ENCODE peak calls at places on chromosomes 16 and 17, in six cellular contexts. S, Z, N, W, M and I are unnamed samples. For H3K27me3, the result is how much of the 10 kb centered on the place peaks cover.

GRCh38 chr17:77286641-77287431 is 146.1 kb downstream of the SEC14L1 start:
- DNase-seq in N (peak), W (peak), M (peak), S (no peak), Z (no peak), I (no peak)

GRCh38 chr16:88009566-88010342 is 58.5 kb downstream of the BANP start:
- DNase-seq in Z (no peak), W (no peak), N (no peak), M (no peak), S (no peak), I (no peak)

GRCh38 chr17:70969540-70970034 is 800.3 kb downstream of the KCNJ2 start:
- DNase-seq in M (no peak), W (no peak), Z (no peak), N (no peak), S (no peak), I (no peak)

GRCh38 chr17:74051348-74051747 is 152.1 kb upstream of the RPL38 start:
- DNase-seq in Z (no peak), S (no peak), W (no peak), N (peak), M (no peak), I (no peak)

GRCh38 chr17:44334315-44335181 is 9.9 kb upstream of the SLC25A39 start:
- DNase-seq in N (no peak), M (no peak), Z (no peak), W (no peak), S (no peak), I (no peak)

GRCh38 chr16:1920727-1921155 is 2.5 kb upstream of the HS3ST6 start:
- DNase-seq in Z (no peak), M (peak), S (no peak), N (no peak), W (no peak), I (no peak)

GRCh38 chr16:89278441-89279240 is 61.1 kb downstream of the ZNF778 start:
- DNase-seq in W (no peak), N (no peak), M (no peak), Z (no peak), S (no peak), I (no peak)

GRCh38 chr17:72970794-72971512 is 121.5 kb downstream of the SLC39A11 start:
- DNase-seq in M (peak), Z (no peak), S (no peak), N (no peak), W (no peak), I (no peak)

GRCh38 chr17:60606036-60606435 is 6.0 kb downstream of the PPM1D start:
- DNase-seq in Z (no peak), W (no peak), S (no peak), M (no peak), N (no peak), I (no peak)

GRCh38 chr16:82761858-82762257 is 135.1 kb downstream of the CDH13 start:
- DNase-seq in W (no peak), S (no peak), Z (no peak), M (no peak), N (peak), I (no peak)

GRCh38 chr16:23402100-23402499 is 50.9 kb downstream of the COG7 start:
- DNase-seq in M (no peak), Z (no peak), N (no peak), S (no peak), W (no peak), I (no peak)

GRCh38 chr16:84577034-84577803 is 40.7 kb downstream of the COTL1 start:
- DNase-seq in M (no peak), W (no peak), S (no peak), N (no peak), Z (no peak), I (no peak)

GRCh38 chr16:11612110-11612981 is 25.6 kb upstream of the LITAF start:
- DNase-seq in S (peak), M (no peak), W (no peak), N (peak), Z (no peak), I (no peak)

GRCh38 chr16:84218961-84219360 is 20.9 kb downstream of the KCNG4 start:
- DNase-seq in W (no peak), Z (no peak), N (no peak), M (no peak), S (no peak), I (no peak)

GRCh38 chr16:264440-264951 is 11.2 kb downstream of the RGS11 start:
- DNase-seq in S (no peak), N (no peak), M (no peak), Z (no peak), W (no peak), I (no peak)

GRCh38 chr16:29812754-29813643 is 1.0 kb downstream of the PRRT2 start:
- DNase-seq in W (no peak), N (no peak), Z (no peak), M (no peak), S (no peak), I (no peak)

GRCh38 chr17:77853208-77853977 is 105.1 kb upstream of the TNRC6C start:
- DNase-seq in W (peak), M (no peak), S (no peak), Z (no peak), N (no peak), I (no peak)

GRCh38 chr17:19760781-19761180 is 12.7 kb upstream of the ALDH3A1 start:
- DNase-seq in Z (no peak), S (peak), M (no peak), N (no peak), W (no peak), I (no peak)

GRCh38 chr16:57261806-57262205 is 16.7 kb downstream of the ARL2BP start:
- DNase-seq in M (no peak), S (no peak), Z (no peak), N (no peak), W (no peak), I (no peak)
- H3K27ac ChIP-seq in M (no peak), S (no peak), Z (peak), N (no peak), W (no peak), I (no peak)

GRCh38 chr17:66727634-66728570 is 107.0 kb upstream of the CACNG5 start:
- DNase-seq in M (peak), N (no peak), Z (no peak), S (no peak), W (peak), I (no peak)
- H3K27me3 ChIP-seq in M (under half), N (under half), Z (under half), S (under half), W (under half), I (under half)

GRCh38 chr16:14070555-14070876 is 603 bp upstream of the MRTFB start:
- DNase-seq in M (peak), N (no peak), W (no peak), Z (no peak), S (no peak), I (no peak)
- H3K27ac ChIP-seq in M (no peak), N (peak), W (peak), Z (peak), S (peak), I (peak)

DNA sequence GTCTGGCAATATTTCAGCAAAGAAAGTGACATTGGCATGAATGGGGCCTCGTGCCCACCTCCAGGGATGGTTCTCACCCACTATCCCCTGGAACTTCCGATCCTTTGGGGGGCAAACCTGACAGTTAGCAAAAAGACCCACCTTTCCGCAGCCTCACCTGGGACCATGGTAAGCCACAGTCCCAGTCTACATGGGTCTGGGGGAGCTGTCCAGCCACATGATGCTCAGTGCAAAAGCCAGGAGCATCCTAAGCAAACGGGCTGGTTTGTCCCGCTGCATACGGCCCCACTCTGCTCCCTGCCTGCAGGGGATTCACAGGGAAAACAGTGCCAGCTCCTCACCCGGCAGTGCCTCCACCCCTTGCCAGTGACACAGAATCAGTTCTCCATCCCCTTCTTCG is 19.3 kb downstream of the AIPL1 start:
- DNase-seq in N (no peak), Z (no peak), S (no peak), W (no peak), M (no peak), I (no peak)
- H3K27me3 ChIP-seq in N (half or more), Z (under half), S (under half), W (under half), M (under half), I (under half)

GRCh38 chr16:65249768-65250167 is 127.9 kb upstream of the CDH11 start:
- DNase-seq in S (no peak), M (peak), Z (no peak), N (no peak), W (peak), I (no peak)
- H3K27ac ChIP-seq in S (no peak), M (no peak), Z (no peak), N (no peak), W (peak), I (no peak)

DNA sequence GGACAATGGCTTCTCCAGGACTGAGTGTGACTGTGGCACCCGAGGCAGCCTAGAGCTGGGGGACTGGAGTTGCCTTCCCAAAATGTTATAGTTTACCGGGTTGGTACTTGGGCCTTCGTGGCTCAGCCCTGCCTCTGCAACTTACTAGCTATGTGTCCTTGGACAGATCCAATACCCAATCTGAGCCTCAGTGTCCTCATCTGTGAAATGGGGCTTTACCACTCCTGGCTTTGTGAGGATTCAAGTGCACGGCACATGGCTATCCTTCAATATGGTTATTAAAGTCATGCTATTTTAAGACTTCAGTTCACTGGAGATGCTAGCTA is 9.6 kb downstream of the IRX5 start:
- DNase-seq in M (no peak), S (no peak), Z (no peak), N (no peak), W (no peak), I (no peak)
- H3K27me3 ChIP-seq in M (half or more), S (under half), Z (under half), N (under half), W (half or more), I (half or more)

GRCh38 chr16:65809627-65810026 is 556.9 kb upstream of the CDH5 start:
- DNase-seq in W (no peak), Z (no peak), M (no peak), S (no peak), N (no peak), I (no peak)
- H3K27ac ChIP-seq in W (no peak), Z (no peak), M (no peak), S (no peak), N (no peak), I (no peak)